ENCODE peak calls at places on chromosomes 16 and 17, in five cellular contexts. I is ACHN; Z is A673; O is hippocampal formation; E is stimulated activated naive CD8-positive, alpha-beta T cell treated with anti-CD3 and anti-CD28 coated beads, Interleukin-15, Interleukin-2, amounts not matched to agents 100 U/mL and 50 U/mL, for 24 hours. X is an unnamed sample.

GRCh38 chr17:11142231-11142630 is 98.8 kb upstream of the SHISA6 start:
- DNase-seq in E (no peak), O (no peak), I (no peak), Z (no peak), X (no peak)

GRCh38 chr17:20184977-20185619 is 175.9 kb downstream of the SPECC1 start:
- DNase-seq in I (no peak), O (no peak), E (no peak), Z (no peak), X (no peak)

GRCh38 chr17:32341141-32341856 is 674 bp downstream of the C17orf75 start:
- DNase-seq in Z (no peak), I (peak), E (peak), O (peak), X (no peak)

GRCh38 chr16:56282455-56282854 is 91.2 kb downstream of the GNAO1 start:
- DNase-seq in E (no peak), Z (no peak), I (no peak), O (no peak), X (peak)

GRCh38 chr17:28849281-28849680 is 5.5 kb upstream of the ERAL1 start:
- DNase-seq in Z (peak), E (no peak), I (peak), O (no peak), X (no peak)

GRCh38 chr16:68642436-68643064 is 2.6 kb upstream of the CDH3 start:
- DNase-seq in E (no peak), O (no peak), I (no peak), Z (peak), X (no peak)

GRCh38 chr17:55496094-55496881 is 15.0 kb downstream of the SMIM36 start:
- DNase-seq in Z (peak), O (no peak), E (no peak), I (no peak), X (no peak)

GRCh38 chr17:57406981-57407286 is 150.6 kb downstream of the MSI2 start:
- DNase-seq in O (no peak), E (no peak), Z (no peak), I (no peak), X (no peak)